ENCODE peak calls at places on chromosomes 11 and 22, in seven cellular contexts. R is IMR-90, V is neuronal stem cell, A is H9, K is mesenchymal stem cell, I is H1, G is mesendoderm. D is an unnamed sample.
A peak's percentile ranks its signal among the peaks of the same experiment; 100 is the strongest.

GRCh38 chr11:126712017-126712625 is 288.4 kb downstream of the KIRREL3 start:
- DNase-seq in R (peak; percentile 62), V (no peak), A (no peak), K (no peak), I (no peak), G (no peak), D (no peak)

GRCh38 chr11:47264119-47264915 is 5.6 kb upstream of the MADD start:
- DNase-seq in R (peak; percentile 82), V (no peak), A (no peak), K (no peak), I (no peak), G (no peak), D (no peak)

GRCh38 chr11:77039491-77040400 is 5.5 kb downstream of the B3GNT6 start:
- DNase-seq in R (peak; percentile 33), V (peak; percentile 26), A (peak; percentile 79), K (peak; percentile 37), I (no peak), G (peak; percentile 81), D (peak; percentile 55)

GRCh38 chr11:69444381-69445130 is 36.9 kb upstream of the LINC01488 start:
- DNase-seq in R (peak; percentile 93), V (no peak), A (peak; percentile 83), K (peak; percentile 98), I (no peak), G (peak; percentile 84), D (peak; percentile 92)

GRCh38 chr11:119361056-119361787 is 14.7 kb upstream of the MFRP start:
- DNase-seq in R (peak; percentile 87), V (peak; percentile 62), A (peak; percentile 82), K (peak; percentile 87), I (no peak), G (peak; percentile 95), D (peak; percentile 98)

GRCh38 chr11:117824571-117825537 is at the start of gene FXYD2:
- DNase-seq in R (no peak), V (no peak), A (peak; percentile 36), K (peak; percentile 79), I (no peak), G (no peak), D (no peak)

GRCh38 chr11:123439616-123440015 is 9.5 kb downstream of the GRAMD1B start:
- DNase-seq in R (no peak), V (no peak), A (no peak), K (no peak), I (no peak), G (no peak), D (no peak)

GRCh38 chr22:40345801-40346177 is 511 bp upstream of the ADSL start:
- DNase-seq in R (no peak), V (no peak), A (no peak), K (no peak), I (no peak), G (no peak), D (peak; percentile 33)

GRCh38 chr11:11149671-11150459 is 203.2 kb downstream of the CSNK2A3 start:
- DNase-seq in R (no peak), V (no peak), A (no peak), K (no peak), I (no peak), G (no peak), D (no peak)

GRCh38 chr11:14578551-14578956 is 58.4 kb upstream of the PSMA1 start:
- DNase-seq in R (peak; percentile 54), V (no peak), A (no peak), K (peak; percentile 89), I (no peak), G (peak; percentile 70), D (no peak)

GRCh38 chr22:46797355-46797754 is 34.9 kb downstream of the TBC1D22A start:
- DNase-seq in R (peak; percentile 55), V (no peak), A (no peak), K (peak; percentile 30), I (no peak), G (peak; percentile 56), D (peak; percentile 47)

GRCh38 chr11:28257761-28258160 is 149.6 kb downstream of the METTL15 start:
- DNase-seq in R (peak; percentile 42), V (no peak), A (no peak), K (no peak), I (no peak), G (no peak), D (peak; percentile 45)

GRCh38 chr22:23380911-23381310 is 199.2 kb downstream of the IGLL1 start:
- DNase-seq in R (no peak), V (no peak), A (no peak), K (no peak), I (no peak), G (no peak), D (no peak)

GRCh38 chr22:37189011-37189466 is 992 bp upstream of the C1QTNF6 start:
- DNase-seq in R (no peak), V (no peak), A (no peak), K (peak; percentile 51), I (no peak), G (peak; percentile 97), D (peak; percentile 93)

DNA sequence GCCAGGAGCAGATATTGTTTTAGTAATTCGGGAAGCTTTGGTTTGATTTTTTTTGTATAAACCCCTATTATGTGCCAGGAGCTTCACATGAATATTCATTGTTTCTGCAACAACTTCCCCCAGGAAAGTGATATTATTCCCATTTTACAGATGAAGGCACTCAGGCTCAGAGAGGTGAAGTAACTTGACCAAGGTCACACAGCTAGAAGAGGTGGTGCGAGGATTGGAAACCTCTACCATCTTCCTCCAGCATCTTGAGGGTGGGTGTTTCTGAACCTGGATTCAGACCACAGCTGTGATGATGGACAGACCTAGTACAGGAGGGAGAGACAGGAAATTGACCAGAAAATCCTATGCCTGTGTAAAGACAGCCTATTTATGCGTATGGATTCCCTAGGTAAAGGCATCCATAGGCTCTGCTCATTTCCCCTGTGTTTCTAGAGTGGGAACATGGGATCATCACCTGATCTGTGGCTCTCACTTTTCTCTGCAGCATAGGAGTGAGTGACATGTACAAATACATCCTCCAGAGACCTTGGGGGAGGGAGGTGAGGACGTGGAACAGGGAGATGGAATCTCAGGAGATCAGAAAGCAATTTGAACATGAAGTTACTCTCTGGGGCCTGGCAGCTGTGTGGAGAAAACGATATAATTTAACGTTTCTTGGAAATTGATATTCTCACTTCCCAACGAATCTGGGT is 81.4 kb downstream of the TSPAN18 start:
- DNase-seq in R (no peak), V (no peak), A (no peak), K (no peak), I (no peak), G (no peak), D (no peak)
- H3K18ac ChIP-seq in R (no peak overlapping the region), V (no peak overlapping the region), A (no peak overlapping the region), K (no peak overlapping the region), I (no peak overlapping the region), G (no peak overlapping the region), D (no peak overlapping the region)

DNA sequence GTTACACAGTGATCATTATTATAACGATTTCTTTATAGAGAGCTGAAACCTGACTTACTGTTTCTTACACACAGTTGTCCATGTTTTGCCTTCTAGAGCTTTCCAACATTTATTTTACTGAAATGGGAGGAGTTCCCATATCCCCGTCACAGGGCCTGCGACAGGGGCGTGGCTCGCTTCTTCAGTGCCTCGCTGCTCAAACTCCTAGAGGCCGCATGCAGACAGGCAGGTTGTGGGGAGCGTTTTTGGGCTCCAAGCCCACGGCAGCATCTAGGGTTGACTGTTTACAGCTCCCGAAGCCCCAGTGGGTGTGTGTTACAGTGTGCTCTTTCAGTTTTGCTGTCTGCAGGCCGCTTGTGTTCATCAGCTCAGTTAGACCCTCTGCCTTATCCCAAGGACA is 12.7 kb upstream of the AMOTL1 start:
- DNase-seq in R (no peak), V (no peak), A (peak; percentile 49), K (no peak), I (no peak), G (no peak), D (no peak)
- H4K8ac ChIP-seq in R (no peak overlapping the region), V (no peak overlapping the region), A (no peak overlapping the region), K (no peak overlapping the region), I (no peak overlapping the region), G (no peak overlapping the region), D (no peak overlapping the region)

GRCh38 chr11:133742388-133742787 is 102.9 kb downstream of the SPATA19 start:
- DNase-seq in R (no peak), V (no peak), A (no peak), K (no peak), I (no peak), G (no peak), D (no peak)

GRCh38 chr11:133753150-133753549 is 92.2 kb downstream of the SPATA19 start:
- DNase-seq in R (no peak), V (no peak), A (no peak), K (no peak), I (no peak), G (no peak), D (no peak)

GRCh38 chr11:133746663-133747306 is 98.5 kb downstream of the SPATA19 start:
- DNase-seq in R (no peak), V (no peak), A (no peak), K (no peak), I (no peak), G (no peak), D (no peak)

GRCh38 chr11:133745791-133746190 is 99.5 kb downstream of the SPATA19 start:
- DNase-seq in R (no peak), V (no peak), A (no peak), K (no peak), I (no peak), G (peak; percentile 44), D (no peak)

DNA sequence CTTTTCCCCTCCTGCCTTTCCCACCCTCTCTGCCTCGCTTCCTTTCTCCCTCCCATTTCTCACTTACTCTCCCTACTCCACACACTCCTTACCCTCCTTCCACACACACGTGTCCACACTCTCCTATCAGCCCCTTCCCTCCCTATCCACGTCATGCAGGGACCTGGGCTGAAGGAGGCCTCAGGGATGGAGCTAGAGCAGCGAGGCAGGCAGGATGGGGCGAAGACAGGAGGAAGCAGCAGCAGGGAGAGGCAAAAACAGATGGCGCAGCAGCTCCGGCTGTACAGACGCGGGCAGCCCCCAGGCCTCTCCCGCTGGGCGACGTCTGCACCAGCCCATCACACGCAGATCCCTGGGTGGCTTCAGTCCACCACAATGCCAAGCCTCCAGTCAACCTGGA is 97.9 kb downstream of the SPATA19 start:
- DNase-seq in R (no peak), V (no peak), A (no peak), K (no peak), I (no peak), G (no peak), D (no peak)
- H3K23ac ChIP-seq in R (no peak overlapping the region), V (peak overlapping the region; percentile 62), A (no peak overlapping the region), K (no peak overlapping the region), I (no peak overlapping the region), G (peak overlapping the region; percentile 67), D (no peak overlapping the region)

DNA sequence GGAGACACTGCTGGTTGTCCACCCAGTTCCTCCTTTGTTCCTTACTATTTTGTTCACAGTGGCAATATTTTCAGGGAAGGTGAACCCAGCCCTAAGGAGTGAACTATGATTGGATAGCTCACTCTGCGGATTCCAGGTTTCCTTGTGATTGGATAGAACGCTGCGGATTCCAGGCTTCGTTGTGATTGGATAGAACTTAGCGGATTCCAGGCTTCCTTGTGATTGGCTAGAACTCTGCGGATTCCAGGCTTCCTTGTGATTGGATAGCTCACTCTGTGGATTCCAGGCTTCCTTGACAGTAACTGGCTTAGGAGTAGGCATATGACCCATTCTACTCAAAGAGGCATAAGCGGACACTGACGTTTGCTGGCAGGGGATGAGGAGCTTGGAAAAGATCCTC is 28.6 kb upstream of the ADA2 start:
- DNase-seq in R (no peak), V (no peak), A (no peak), K (no peak), I (no peak), G (no peak), D (no peak)
- H3K18ac ChIP-seq in R (no peak overlapping the region), V (no peak overlapping the region), A (no peak overlapping the region), K (no peak overlapping the region), I (no peak overlapping the region), G (no peak overlapping the region), D (no peak overlapping the region)

DNA sequence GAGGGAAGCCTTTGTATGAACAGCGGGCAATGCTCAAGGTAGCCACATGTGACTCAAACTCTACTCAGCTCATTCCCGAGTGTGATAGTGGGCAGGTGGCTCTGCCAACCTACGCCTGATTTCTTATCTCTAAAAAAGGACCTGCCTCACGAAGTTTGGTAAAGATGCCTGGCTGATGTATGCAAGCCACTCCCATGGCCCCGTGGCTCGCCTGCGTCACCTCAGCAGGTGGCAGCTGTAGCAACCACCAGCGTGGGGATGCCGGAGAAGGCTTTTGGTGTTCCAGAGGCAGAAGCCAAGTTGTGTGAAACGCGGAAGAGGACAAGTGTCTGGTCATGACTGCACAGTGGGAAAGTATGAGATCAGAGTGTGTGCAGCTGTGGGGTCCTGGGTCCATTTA is 5.4 kb downstream of the FADS2 start:
- DNase-seq in R (no peak), V (no peak), A (no peak), K (no peak), I (no peak), G (no peak), D (peak; percentile 47)
- H4K8ac ChIP-seq in R (no peak overlapping the region), V (no peak overlapping the region), A (no peak overlapping the region), K (no peak overlapping the region), I (no peak overlapping the region), G (no peak overlapping the region), D (no peak overlapping the region)